ENCODE peak calls at places on chromosomes 11 and 22, in four cellular contexts. One of them, this sample, is unnamed.
A peak's percentile ranks its signal among the peaks of the same experiment; 100 is the strongest.

GRCh38 chr11:134033276-134033675 is 35.6 kb upstream of the JAM3 start:
- DNase-seq in IMR-90: no peak
- DNase-seq in left lung: no peak
- DNase-seq in GM23338: no peak
- DNase-seq in this sample: no peak

GRCh38 chr11:60938500-60938899 is 13.5 kb downstream of the SLC15A3 start:
- DNase-seq in GM23338: no peak
- DNase-seq in left lung: no peak
- DNase-seq in IMR-90: no peak
- DNase-seq in this sample: no peak

GRCh38 chr11:118643142-118643994 is 36.0 kb downstream of the PHLDB1 start:
- DNase-seq in IMR-90: no peak
- DNase-seq in left lung: peak; percentile 54
- DNase-seq in GM23338: no peak
- DNase-seq in this sample: no peak

GRCh38 chr11:1733009-1733715 is 17.2 kb downstream of the IFITM10 start:
- DNase-seq in left lung: peak; percentile 46
- DNase-seq in GM23338: no peak
- DNase-seq in IMR-90: no peak
- DNase-seq in this sample: no peak

GRCh38 chr11:61815790-61816735 is 740 bp downstream of the FADS1 start:
- DNase-seq in IMR-90: peak; percentile 60
- DNase-seq in left lung: peak; percentile 88
- DNase-seq in GM23338: peak; percentile 88
- DNase-seq in this sample: peak; percentile 84

GRCh38 chr11:33689089-33689488 is 11.5 kb downstream of the C11orf91 start:
- DNase-seq in GM23338: no peak
- DNase-seq in left lung: no peak
- DNase-seq in IMR-90: no peak
- DNase-seq in this sample: no peak

GRCh38 chr11:123228489-123229163 is 33.6 kb upstream of the CLMP start:
- DNase-seq in GM23338: peak; percentile 42
- DNase-seq in left lung: no peak
- DNase-seq in IMR-90: no peak
- DNase-seq in this sample: no peak

GRCh38 chr11:46112961-46113617 is 8.2 kb downstream of the PHF21A start:
- DNase-seq in IMR-90: peak; percentile 68
- DNase-seq in left lung: no peak
- DNase-seq in GM23338: peak; percentile 93
- DNase-seq in this sample: no peak

GRCh38 chr11:1335811-1336761 is 26.7 kb upstream of the TOLLIP start:
- DNase-seq in GM23338: peak; percentile 87
- DNase-seq in left lung: peak; percentile 88
- DNase-seq in IMR-90: peak; percentile 71
- DNase-seq in this sample: peak; percentile 85

GRCh38 chr22:44030051-44030701 is 6.1 kb downstream of the PARVB start:
- DNase-seq in left lung: peak; percentile 58
- DNase-seq in GM23338: no peak
- DNase-seq in IMR-90: no peak
- DNase-seq in this sample: no peak

GRCh38 chr11:117145393-117145761 is 1.3 kb downstream of the PAFAH1B2 start:
- DNase-seq in left lung: no peak
- DNase-seq in GM23338: peak; percentile 30
- DNase-seq in IMR-90: peak; percentile 32
- DNase-seq in this sample: no peak

GRCh38 chr11:125082040-125082439 is 18.9 kb downstream of the SLC37A2 start:
- DNase-seq in IMR-90: no peak
- DNase-seq in GM23338: no peak
- DNase-seq in left lung: no peak
- DNase-seq in this sample: no peak

GRCh38 chr22:34592341-34592740 is 473.6 kb upstream of the ISX start:
- DNase-seq in left lung: no peak
- DNase-seq in GM23338: no peak
- DNase-seq in IMR-90: no peak
- DNase-seq in this sample: no peak

GRCh38 chr22:21790359-21790758 is 54.8 kb upstream of the YPEL1 start:
- DNase-seq in IMR-90: no peak
- DNase-seq in GM23338: no peak
- DNase-seq in left lung: no peak
- DNase-seq in this sample: no peak

GRCh38 chr11:2271327-2272240 is 1.2 kb upstream of the ASCL2 start:
- DNase-seq in left lung: peak; percentile 65
- DNase-seq in IMR-90: no peak
- DNase-seq in GM23338: peak; percentile 47
- DNase-seq in this sample: peak; percentile 70

GRCh38 chr11:28777126-28777525 is 668.9 kb downstream of the METTL15 start:
- DNase-seq in IMR-90: no peak
- DNase-seq in left lung: no peak
- DNase-seq in GM23338: peak; percentile 10
- DNase-seq in this sample: no peak

GRCh38 chr11:69135420-69136363 is 20.0 kb upstream of the SMIM38 start:
- DNase-seq in IMR-90: no peak
- DNase-seq in left lung: no peak
- DNase-seq in GM23338: no peak
- DNase-seq in this sample: peak; percentile 67

GRCh38 chr11:35539781-35540281 is 14.4 kb upstream of the PAMR1 start:
- DNase-seq in GM23338: no peak
- DNase-seq in IMR-90: peak; percentile 86
- DNase-seq in left lung: no peak
- DNase-seq in this sample: no peak

GRCh38 chr11:75919525-75919924 is 104.5 kb downstream of the UVRAG start:
- DNase-seq in left lung: no peak
- DNase-seq in GM23338: no peak
- DNase-seq in IMR-90: peak; percentile 20
- DNase-seq in this sample: no peak

GRCh38 chr22:38956551-38956950 is 858 bp upstream of the APOBEC3A start:
- DNase-seq in left lung: no peak
- DNase-seq in GM23338: no peak
- DNase-seq in IMR-90: no peak
- DNase-seq in this sample: no peak

GRCh38 chr22:39414886-39415285 is 15.3 kb downstream of the TAB1 start:
- DNase-seq in GM23338: no peak
- DNase-seq in IMR-90: no peak
- DNase-seq in left lung: peak; percentile 62
- DNase-seq in this sample: no peak

GRCh38 chr11:3904228-3904627 is 48.8 kb downstream of the STIM1 start:
- DNase-seq in GM23338: no peak
- DNase-seq in left lung: no peak
- DNase-seq in IMR-90: no peak
- DNase-seq in this sample: no peak

GRCh38 chr11:5928811-5929210 is 13.2 kb upstream of the OR56A3 start:
- DNase-seq in left lung: no peak
- DNase-seq in GM23338: no peak
- DNase-seq in IMR-90: no peak
- DNase-seq in this sample: no peak

GRCh38 chr11:128627666-128628342 is 40.4 kb upstream of the ETS1 start:
- DNase-seq in GM23338: peak; percentile 39
- DNase-seq in left lung: no peak
- DNase-seq in IMR-90: no peak
- DNase-seq in this sample: no peak

GRCh38 chr22:30609260-30610185 is 2.5 kb downstream of the TCN2 start:
- DNase-seq in IMR-90: peak; percentile 86
- DNase-seq in GM23338: peak; percentile 15
- DNase-seq in left lung: no peak
- DNase-seq in this sample: no peak

GRCh38 chr11:1453611-1454386 is 32.8 kb downstream of the MOB2 start:
- DNase-seq in left lung: no peak
- DNase-seq in GM23338: peak; percentile 85
- DNase-seq in IMR-90: no peak
- DNase-seq in this sample: no peak

GRCh38 chr22:46502346-46502745 is 35.1 kb downstream of the CELSR1 start:
- DNase-seq in GM23338: no peak
- DNase-seq in IMR-90: no peak
- DNase-seq in left lung: no peak
- DNase-seq in this sample: no peak

GRCh38 chr11:133386852-133387251 is 145.4 kb downstream of the OPCML start:
- DNase-seq in left lung: no peak
- DNase-seq in GM23338: no peak
- DNase-seq in IMR-90: no peak
- DNase-seq in this sample: no peak

GRCh38 chr11:104442320-104442719 is 278.4 kb upstream of the PDGFD start:
- DNase-seq in IMR-90: no peak
- DNase-seq in GM23338: no peak
- DNase-seq in left lung: no peak
- DNase-seq in this sample: no peak

DNA sequence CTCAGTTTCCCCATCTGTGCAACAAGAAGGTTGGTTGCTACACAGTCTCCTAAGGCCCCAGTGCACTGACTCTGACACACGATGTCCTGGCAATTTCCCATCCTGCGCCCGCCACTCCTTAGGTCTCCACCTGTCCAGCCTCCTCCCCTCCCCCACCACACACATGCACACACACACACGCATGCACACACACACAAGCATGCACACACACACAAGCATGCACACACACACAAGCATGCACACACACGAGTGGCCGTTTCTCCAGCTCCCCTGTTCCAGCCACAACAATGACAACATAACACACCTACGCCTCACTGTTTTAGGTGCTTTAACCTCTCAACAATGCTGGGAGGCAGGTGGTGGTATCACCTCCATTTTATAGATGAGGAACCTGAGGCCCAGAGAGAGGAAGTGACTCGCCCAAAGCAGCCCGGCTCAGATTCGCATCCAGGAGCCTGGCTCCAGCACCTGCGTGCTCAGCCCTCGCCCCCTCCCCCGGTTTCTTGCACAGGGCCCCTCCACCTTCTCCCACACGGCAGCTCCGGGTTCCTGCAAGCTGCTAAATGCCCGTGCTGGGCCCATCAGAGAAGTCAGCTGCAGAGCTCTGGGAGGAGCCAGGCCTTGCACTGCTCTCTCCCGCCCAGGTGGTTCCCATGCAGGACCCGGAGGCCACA is 13.0 kb downstream of the CYTH4 start:
- DNase-seq in GM23338: no peak
- DNase-seq in IMR-90: no peak
- DNase-seq in left lung: peak; percentile 81
- DNase-seq in this sample: no peak
- H3K36me3 ChIP-seq in GM23338: no peaks in the 10 kb centered on the region
- H3K36me3 ChIP-seq in IMR-90: no peaks in the 10 kb centered on the region
- H3K36me3 ChIP-seq in left lung: peaks cover 86% of the 10 kb centered on the region
- H3K36me3 ChIP-seq in this sample: no peaks in the 10 kb centered on the region

GRCh38 chr22:19383292-19383691 is 48.2 kb downstream of the HIRA start:
- DNase-seq in left lung: no peak
- DNase-seq in GM23338: no peak
- DNase-seq in IMR-90: no peak
- DNase-seq in this sample: no peak

GRCh38 chr22:19386248-19386647 is 45.3 kb downstream of the HIRA start:
- DNase-seq in IMR-90: no peak
- DNase-seq in left lung: no peak
- DNase-seq in GM23338: no peak
- DNase-seq in this sample: no peak

GRCh38 chr22:19382240-19382639 is 49.3 kb downstream of the HIRA start:
- DNase-seq in left lung: no peak
- DNase-seq in GM23338: no peak
- DNase-seq in IMR-90: no peak
- DNase-seq in this sample: no peak

GRCh38 chr22:19385221-19385906 is 46.2 kb downstream of the HIRA start:
- DNase-seq in GM23338: no peak
- DNase-seq in IMR-90: no peak
- DNase-seq in left lung: no peak
- DNase-seq in this sample: no peak

DNA sequence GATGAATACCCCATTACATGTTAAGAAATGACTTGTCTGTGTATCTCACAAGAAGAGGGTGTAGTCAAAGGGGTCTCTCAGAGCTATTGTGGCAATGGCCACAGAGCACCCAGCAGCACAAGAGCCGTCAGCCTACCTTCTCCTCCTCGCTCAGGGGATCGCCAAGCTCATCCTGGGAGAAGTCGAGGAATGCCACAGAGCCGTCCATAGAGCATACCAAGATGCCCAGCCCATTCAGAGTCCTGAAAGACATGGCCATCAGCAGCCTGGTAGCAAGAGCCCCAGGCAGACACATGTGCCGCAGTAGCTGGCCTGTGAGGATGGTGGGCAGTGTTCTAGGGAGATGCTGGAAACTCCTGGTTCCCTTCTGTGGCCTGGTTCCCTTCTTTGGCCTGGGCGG is 44.0 kb downstream of the HIRA start:
- DNase-seq in IMR-90: no peak
- DNase-seq in left lung: no peak
- DNase-seq in GM23338: no peak
- DNase-seq in this sample: no peak
- H3K36me3 ChIP-seq in IMR-90: peaks cover 67% of the 10 kb centered on the region
- H3K36me3 ChIP-seq in left lung: peaks cover 100% of the 10 kb centered on the region
- H3K36me3 ChIP-seq in GM23338: peaks cover 49% of the 10 kb centered on the region
- H3K36me3 ChIP-seq in this sample: peaks cover 97% of the 10 kb centered on the region

DNA sequence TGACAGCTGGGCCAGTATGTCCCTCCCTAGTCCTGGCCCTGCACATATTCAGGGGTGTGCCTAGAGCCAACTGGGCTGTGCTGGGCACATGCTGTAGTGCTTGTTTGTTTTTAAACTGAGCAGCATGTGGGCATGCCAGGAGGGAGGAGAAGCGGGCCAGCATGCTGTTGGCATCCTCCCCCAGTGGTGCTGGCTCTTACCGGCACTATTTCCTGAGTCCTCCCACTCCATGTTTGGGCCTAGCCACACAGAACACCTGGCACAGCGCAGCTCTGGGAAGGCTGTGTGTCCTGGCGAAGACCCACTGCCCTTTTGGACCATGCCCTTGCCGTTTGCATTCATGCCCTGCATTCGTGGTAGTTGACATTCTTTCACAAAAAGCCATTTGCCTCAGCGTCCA is 13.4 kb downstream of the DGCR8 start:
- DNase-seq in IMR-90: no peak
- DNase-seq in GM23338: no peak
- DNase-seq in left lung: peak; percentile 27
- DNase-seq in this sample: no peak
- H3K36me3 ChIP-seq in IMR-90: peaks cover 70% of the 10 kb centered on the region
- H3K36me3 ChIP-seq in GM23338: peaks cover 60% of the 10 kb centered on the region
- H3K36me3 ChIP-seq in left lung: peaks cover 100% of the 10 kb centered on the region
- H3K36me3 ChIP-seq in this sample: peaks cover 98% of the 10 kb centered on the region

GRCh38 chr22:27833803-27834202 is 32.2 kb upstream of the MN1 start:
- DNase-seq in left lung: no peak
- DNase-seq in IMR-90: no peak
- DNase-seq in GM23338: no peak
- DNase-seq in this sample: peak; percentile 45
- H3K36me3 ChIP-seq in left lung: no peaks in the 10 kb centered on the region
- H3K36me3 ChIP-seq in IMR-90: no peaks in the 10 kb centered on the region
- H3K36me3 ChIP-seq in GM23338: no peaks in the 10 kb centered on the region
- H3K36me3 ChIP-seq in this sample: no peaks in the 10 kb centered on the region